ENCODE peak calls at places on chromosomes 13 and 19, in seven cellular contexts. One of them, this sample, is unnamed.

GRCh38 chr19:12828494-12828893 is 5.9 kb downstream of the RTBDN start:
- DNase-seq in neuronal stem cell: no peak
- DNase-seq in H9: peak
- DNase-seq in H1: peak
- DNase-seq in mesendoderm: peak
- DNase-seq in mesenchymal stem cell: no peak
- DNase-seq in IMR-90: no peak
- DNase-seq in this sample: no peak

GRCh38 chr13:99507054-99507453 is 5.8 kb downstream of the TM9SF2 start:
- DNase-seq in neuronal stem cell: no peak
- DNase-seq in H9: no peak
- DNase-seq in H1: no peak
- DNase-seq in mesendoderm: no peak
- DNase-seq in mesenchymal stem cell: no peak
- DNase-seq in IMR-90: no peak
- DNase-seq in this sample: no peak

GRCh38 chr13:106275441-106276032 is 259.9 kb downstream of the EFNB2 start:
- DNase-seq in neuronal stem cell: no peak
- DNase-seq in H9: no peak
- DNase-seq in H1: no peak
- DNase-seq in mesendoderm: no peak
- DNase-seq in mesenchymal stem cell: no peak
- DNase-seq in IMR-90: no peak
- DNase-seq in this sample: no peak

GRCh38 chr19:40585677-40586422 is 9.2 kb downstream of the SHKBP1 start:
- DNase-seq in neuronal stem cell: no peak
- DNase-seq in H9: no peak
- DNase-seq in H1: no peak
- DNase-seq in mesendoderm: no peak
- DNase-seq in mesenchymal stem cell: no peak
- DNase-seq in IMR-90: peak
- DNase-seq in this sample: peak

GRCh38 chr19:55041627-55042343 is 3.7 kb upstream of the GP6 start:
- DNase-seq in neuronal stem cell: no peak
- DNase-seq in H9: no peak
- DNase-seq in H1: no peak
- DNase-seq in mesendoderm: no peak
- DNase-seq in mesenchymal stem cell: no peak
- DNase-seq in IMR-90: no peak
- DNase-seq in this sample: no peak

GRCh38 chr19:3537438-3538240 is 1.3 kb upstream of the TEKTIP1 start:
- DNase-seq in neuronal stem cell: no peak
- DNase-seq in H9: no peak
- DNase-seq in H1: no peak
- DNase-seq in mesendoderm: no peak
- DNase-seq in mesenchymal stem cell: no peak
- DNase-seq in IMR-90: no peak
- DNase-seq in this sample: peak

GRCh38 chr13:79861731-79862130 is 380.8 kb downstream of the NDFIP2 start:
- DNase-seq in neuronal stem cell: no peak
- DNase-seq in H9: no peak
- DNase-seq in H1: no peak
- DNase-seq in mesendoderm: peak
- DNase-seq in mesenchymal stem cell: no peak
- DNase-seq in IMR-90: no peak
- DNase-seq in this sample: no peak

GRCh38 chr13:28022848-28023518 is 34.5 kb upstream of the URAD start:
- DNase-seq in neuronal stem cell: peak
- DNase-seq in H9: peak
- DNase-seq in H1: peak
- DNase-seq in mesendoderm: peak
- DNase-seq in mesenchymal stem cell: no peak
- DNase-seq in IMR-90: peak
- DNase-seq in this sample: no peak

GRCh38 chr13:38670627-38671026 is 16.2 kb upstream of the FREM2 start:
- DNase-seq in neuronal stem cell: no peak
- DNase-seq in H9: no peak
- DNase-seq in H1: no peak
- DNase-seq in mesendoderm: peak
- DNase-seq in mesenchymal stem cell: no peak
- DNase-seq in IMR-90: peak
- DNase-seq in this sample: no peak

GRCh38 chr13:73268306-73268705 is 209.5 kb downstream of the KLF5 start:
- DNase-seq in neuronal stem cell: no peak
- DNase-seq in H9: no peak
- DNase-seq in H1: no peak
- DNase-seq in mesendoderm: no peak
- DNase-seq in mesenchymal stem cell: peak
- DNase-seq in IMR-90: peak
- DNase-seq in this sample: no peak

GRCh38 chr19:48203227-48203793 is 32.8 kb downstream of the ZSWIM9 start:
- DNase-seq in neuronal stem cell: no peak
- DNase-seq in H9: no peak
- DNase-seq in H1: no peak
- DNase-seq in mesendoderm: no peak
- DNase-seq in mesenchymal stem cell: no peak
- DNase-seq in IMR-90: no peak
- DNase-seq in this sample: no peak

GRCh38 chr19:55176116-55176515 is 4.0 kb downstream of the SYT5 start:
- DNase-seq in neuronal stem cell: no peak
- DNase-seq in H9: no peak
- DNase-seq in H1: no peak
- DNase-seq in mesendoderm: no peak
- DNase-seq in mesenchymal stem cell: no peak
- DNase-seq in IMR-90: no peak
- DNase-seq in this sample: no peak

GRCh38 chr13:25335856-25336255 is 34.4 kb downstream of the NUP58 start:
- DNase-seq in neuronal stem cell: no peak
- DNase-seq in H9: no peak
- DNase-seq in H1: no peak
- DNase-seq in mesendoderm: no peak
- DNase-seq in mesenchymal stem cell: no peak
- DNase-seq in IMR-90: peak
- DNase-seq in this sample: no peak

GRCh38 chr19:4578552-4579248 is 19.2 kb upstream of the SEMA6B start:
- DNase-seq in neuronal stem cell: no peak
- DNase-seq in H9: no peak
- DNase-seq in H1: no peak
- DNase-seq in mesendoderm: no peak
- DNase-seq in mesenchymal stem cell: no peak
- DNase-seq in IMR-90: no peak
- DNase-seq in this sample: peak

GRCh38 chr13:71374471-71375041 is 492.4 kb downstream of the DACH1 start:
- DNase-seq in neuronal stem cell: no peak
- DNase-seq in H9: no peak
- DNase-seq in H1: no peak
- DNase-seq in mesendoderm: peak
- DNase-seq in mesenchymal stem cell: peak
- DNase-seq in IMR-90: no peak
- DNase-seq in this sample: no peak

GRCh38 chr13:58583961-58584360 is 952.4 kb downstream of the PCDH17 start:
- DNase-seq in neuronal stem cell: no peak
- DNase-seq in H9: no peak
- DNase-seq in H1: no peak
- DNase-seq in mesendoderm: no peak
- DNase-seq in mesenchymal stem cell: no peak
- DNase-seq in IMR-90: no peak
- DNase-seq in this sample: no peak

GRCh38 chr19:42124386-42124901 is 7.8 kb downstream of the POU2F2 start:
- DNase-seq in neuronal stem cell: no peak
- DNase-seq in H9: no peak
- DNase-seq in H1: no peak
- DNase-seq in mesendoderm: no peak
- DNase-seq in mesenchymal stem cell: no peak
- DNase-seq in IMR-90: no peak
- DNase-seq in this sample: no peak

GRCh38 chr13:38804536-38804935 is 117.7 kb downstream of the FREM2 start:
- DNase-seq in neuronal stem cell: no peak
- DNase-seq in H9: no peak
- DNase-seq in H1: no peak
- DNase-seq in mesendoderm: no peak
- DNase-seq in mesenchymal stem cell: no peak
- DNase-seq in IMR-90: no peak
- DNase-seq in this sample: no peak

GRCh38 chr13:26897706-26898550 is 137.3 kb upstream of the GPR12 start:
- DNase-seq in neuronal stem cell: no peak
- DNase-seq in H9: no peak
- DNase-seq in H1: no peak
- DNase-seq in mesendoderm: peak
- DNase-seq in mesenchymal stem cell: no peak
- DNase-seq in IMR-90: no peak
- DNase-seq in this sample: no peak

GRCh38 chr19:7191946-7192691 is 102.1 kb downstream of the INSR start:
- DNase-seq in neuronal stem cell: no peak
- DNase-seq in H9: no peak
- DNase-seq in H1: no peak
- DNase-seq in mesendoderm: no peak
- DNase-seq in mesenchymal stem cell: no peak
- DNase-seq in IMR-90: no peak
- DNase-seq in this sample: no peak

DNA sequence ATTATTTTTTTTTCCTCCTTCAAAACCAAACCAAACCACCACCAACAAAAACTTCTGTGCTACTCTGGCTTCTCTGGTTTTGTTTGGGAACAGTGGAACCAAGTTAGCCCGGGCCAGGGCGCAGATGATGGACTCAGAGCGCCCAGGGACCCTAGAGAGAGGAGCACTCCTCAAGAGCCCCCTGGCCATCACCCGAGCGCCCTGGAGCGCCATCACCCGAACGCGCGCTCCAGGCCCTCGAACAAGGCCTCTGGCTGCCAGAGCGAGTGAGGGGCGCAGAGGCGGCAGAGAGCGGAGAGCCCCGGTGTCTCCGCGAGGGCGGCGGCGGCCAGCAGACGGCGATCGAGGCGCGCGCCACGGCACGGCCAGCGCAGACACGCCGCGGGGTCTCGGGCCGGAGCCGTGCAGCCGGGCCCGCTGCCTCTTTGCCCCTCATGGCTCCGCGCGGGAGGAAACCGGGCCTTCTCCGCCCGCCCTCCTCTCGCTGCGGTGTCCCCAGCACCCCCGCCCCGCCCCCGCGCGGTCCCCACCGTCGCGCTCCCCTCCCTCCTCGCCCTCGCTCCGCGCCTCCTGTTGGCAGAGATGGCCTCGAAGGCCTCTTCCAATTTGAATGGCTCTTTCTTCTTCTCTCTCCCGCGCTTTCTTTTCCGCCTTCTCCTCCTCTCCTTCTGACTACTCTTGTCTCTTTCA is 4.2 kb upstream of the SOX1 start:
- DNase-seq in neuronal stem cell: no peak
- DNase-seq in H9: peak
- DNase-seq in H1: peak
- DNase-seq in mesendoderm: peak
- DNase-seq in mesenchymal stem cell: no peak
- DNase-seq in IMR-90: no peak
- DNase-seq in this sample: no peak
- H2BK120ac ChIP-seq in neuronal stem cell: no peak
- H2BK120ac ChIP-seq in H9: no peak
- H2BK120ac ChIP-seq in H1: no peak
- H2BK120ac ChIP-seq in mesendoderm: no peak
- H2BK120ac ChIP-seq in mesenchymal stem cell: no peak
- H2BK120ac ChIP-seq in IMR-90: no peak
- H2BK120ac ChIP-seq in this sample: no peak

DNA sequence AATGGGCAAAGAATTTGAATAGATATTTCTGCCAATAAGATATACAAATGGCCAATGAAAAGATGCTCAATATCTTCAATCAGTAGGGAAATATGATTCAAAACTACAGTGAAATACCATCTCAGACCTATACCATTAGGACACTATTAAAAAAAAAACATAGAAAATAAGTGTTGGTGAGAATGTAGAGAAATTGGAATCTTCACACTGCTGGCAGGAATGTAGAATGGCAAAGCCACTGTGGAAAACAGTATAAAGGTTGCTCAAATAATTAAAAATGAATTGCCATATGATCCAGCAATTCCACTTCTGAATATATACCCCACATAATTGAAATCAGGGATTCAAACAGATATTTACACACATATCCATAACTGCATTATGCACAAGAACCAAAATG is 88.1 kb upstream of the STARD13 start:
- DNase-seq in neuronal stem cell: no peak
- DNase-seq in H9: no peak
- DNase-seq in H1: no peak
- DNase-seq in mesendoderm: no peak
- DNase-seq in mesenchymal stem cell: no peak
- DNase-seq in IMR-90: no peak
- DNase-seq in this sample: no peak
- H2BK5ac ChIP-seq in neuronal stem cell: no peak
- H2BK5ac ChIP-seq in H9: no peak
- H2BK5ac ChIP-seq in H1: no peak
- H2BK5ac ChIP-seq in mesendoderm: no peak
- H2BK5ac ChIP-seq in mesenchymal stem cell: no peak
- H2BK5ac ChIP-seq in IMR-90: no peak
- H2BK5ac ChIP-seq in this sample: no peak

DNA sequence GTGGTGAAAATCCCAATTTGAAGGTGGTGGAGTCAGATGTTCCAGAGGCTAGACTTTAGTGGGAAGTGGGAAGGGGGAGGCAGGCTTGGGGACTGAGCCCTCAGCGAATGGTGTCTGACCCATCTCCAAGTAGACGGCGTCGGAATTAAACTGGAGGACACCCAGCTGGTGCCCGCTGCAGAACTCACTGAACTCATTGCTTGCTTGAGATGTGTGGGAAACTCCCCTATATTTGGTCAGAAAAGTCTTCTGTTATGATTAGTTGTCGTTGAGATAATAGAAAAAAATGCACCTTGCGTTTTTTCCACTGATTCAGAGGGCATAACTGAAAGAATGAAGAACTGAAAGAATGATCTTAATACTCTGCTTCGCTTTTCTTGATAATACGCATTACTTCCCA is 871 bp upstream of the ZNF583 start:
- DNase-seq in neuronal stem cell: no peak
- DNase-seq in H9: no peak
- DNase-seq in H1: no peak
- DNase-seq in mesendoderm: no peak
- DNase-seq in mesenchymal stem cell: no peak
- DNase-seq in IMR-90: peak
- DNase-seq in this sample: no peak
- H2AK5ac ChIP-seq in neuronal stem cell: no peak
- H2AK5ac ChIP-seq in H9: no peak
- H2AK5ac ChIP-seq in H1: no peak
- H2AK5ac ChIP-seq in mesendoderm: no peak
- H2AK5ac ChIP-seq in mesenchymal stem cell: peak
- H2AK5ac ChIP-seq in IMR-90: no peak
- H2AK5ac ChIP-seq in this sample: no peak

DNA sequence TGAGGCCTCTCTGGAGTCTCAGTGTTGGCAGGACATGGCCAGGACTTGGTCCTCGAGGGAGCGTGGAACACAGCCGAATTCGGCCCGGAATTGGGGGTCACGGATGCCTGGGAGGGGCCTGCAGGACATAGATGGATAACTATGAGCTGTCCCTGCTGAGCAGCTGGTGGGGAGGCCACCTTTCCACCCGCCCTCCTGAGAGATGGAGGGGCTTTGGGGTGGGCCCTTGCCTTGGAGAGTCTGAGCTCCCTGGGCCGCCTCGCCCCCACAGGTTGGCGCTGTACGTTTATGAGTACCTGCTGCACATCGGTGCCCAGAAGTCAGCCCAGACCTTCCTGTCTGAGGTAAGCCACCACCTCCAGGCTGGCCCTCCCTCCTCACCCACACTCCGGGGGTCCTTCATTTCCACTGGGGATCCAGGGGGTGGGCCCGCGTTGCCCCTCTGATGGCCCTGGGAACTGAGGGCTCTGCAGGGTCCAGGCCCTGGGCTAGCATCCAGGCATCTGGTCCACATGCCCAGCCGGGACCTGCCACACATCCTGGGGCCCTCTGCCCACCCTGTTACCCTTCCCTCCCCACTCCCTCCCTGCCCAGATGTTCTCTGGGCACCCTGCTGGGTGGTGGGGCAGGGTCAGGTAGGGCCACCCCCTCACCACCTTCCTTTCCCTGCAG is 8.0 kb downstream of the SSBP4 start:
- DNase-seq in neuronal stem cell: no peak
- DNase-seq in H9: no peak
- DNase-seq in H1: no peak
- DNase-seq in mesendoderm: no peak
- DNase-seq in mesenchymal stem cell: no peak
- DNase-seq in IMR-90: no peak
- DNase-seq in this sample: no peak
- H2BK120ac ChIP-seq in neuronal stem cell: no peak
- H2BK120ac ChIP-seq in H9: no peak
- H2BK120ac ChIP-seq in H1: no peak
- H2BK120ac ChIP-seq in mesendoderm: no peak
- H2BK120ac ChIP-seq in mesenchymal stem cell: no peak
- H2BK120ac ChIP-seq in IMR-90: peak
- H2BK120ac ChIP-seq in this sample: no peak

This sample was measured in trophoblast cell.